ENCODE peak calls at places on chromosomes 3 and 15, in five cellular contexts. L, S, Y, U and R are unnamed samples.

GRCh38 chr15:101436526-101436925 is 53.0 kb downstream of the PCSK6 start:
- DNase-seq in L (no peak), S (no peak), Y (no peak), U (no peak), R (no peak)

GRCh38 chr15:36332301-36332700 is 247.1 kb upstream of the CDIN1 start:
- DNase-seq in L (no peak), S (no peak), Y (no peak), U (no peak), R (no peak)

GRCh38 chr3:115788921-115789470 is 165.7 kb downstream of the GAP43 start:
- DNase-seq in L (no peak), S (peak), Y (no peak), U (no peak), R (no peak)

GRCh38 chr15:23401627-23402026 is 45.4 kb downstream of the GOLGA6L2 start:
- DNase-seq in L (no peak), S (no peak), Y (no peak), U (no peak), R (no peak)

GRCh38 chr15:92719024-92719423 is 63.4 kb upstream of the FAM174B start:
- DNase-seq in L (no peak), S (no peak), Y (no peak), U (no peak), R (no peak)

GRCh38 chr3:136543385-136543784 is 208.8 kb downstream of the STAG1 start:
- DNase-seq in L (no peak), S (no peak), Y (no peak), U (no peak), R (no peak)

GRCh38 chr3:10437272-10437994 is 68.0 kb downstream of the ATP2B2 start:
- DNase-seq in L (no peak), S (no peak), Y (no peak), U (peak), R (no peak)

GRCh38 chr3:175941352-175941751 is 1082.2 kb downstream of the NAALADL2 start:
- DNase-seq in L (peak), S (no peak), Y (no peak), U (no peak), R (peak)

GRCh38 chr3:50272911-50273688 is 4.2 kb downstream of the SEMA3B start:
- DNase-seq in L (peak), S (peak), Y (no peak), U (peak), R (peak)

DNA sequence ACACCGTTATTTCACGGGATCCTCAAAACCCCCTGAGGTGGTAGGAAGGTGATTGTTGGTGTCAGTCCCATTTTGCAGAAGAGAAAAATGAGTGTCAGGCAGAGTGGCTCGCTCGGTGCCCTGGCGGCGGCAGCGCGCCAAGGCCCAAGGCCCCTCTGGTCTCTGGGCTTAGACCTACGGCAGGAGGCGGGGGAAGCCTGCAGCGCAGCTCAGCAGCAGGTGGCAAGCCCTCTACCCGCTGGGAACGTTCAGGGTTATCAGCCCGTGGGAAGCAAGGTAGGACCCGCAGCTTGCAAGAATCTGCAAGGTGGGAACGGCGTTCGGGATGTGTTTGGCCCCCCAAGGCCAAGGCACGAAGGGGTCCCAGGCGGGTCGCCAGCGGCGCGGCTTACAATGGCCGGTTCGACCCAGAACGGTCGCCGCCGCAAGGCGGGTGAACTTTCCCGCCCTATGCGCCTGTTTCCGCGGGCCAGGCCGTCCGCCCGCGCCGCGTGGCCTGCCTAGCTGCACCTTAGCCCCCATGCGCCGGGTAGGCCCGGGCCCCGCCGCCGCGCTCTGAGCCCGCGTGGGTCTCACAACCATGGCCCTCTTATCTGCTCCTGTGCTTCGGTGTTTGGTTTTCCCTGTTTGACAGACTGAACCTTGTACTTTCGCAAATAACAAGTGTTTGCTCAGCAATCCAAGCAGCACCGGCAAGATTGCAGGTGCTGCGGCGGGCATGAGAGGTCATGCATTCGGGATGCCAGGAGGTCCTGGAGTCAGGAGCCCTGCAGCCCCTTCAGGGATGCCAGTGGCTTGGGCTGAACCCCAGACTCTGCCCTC is 39.7 kb downstream of the CCNL1 start:
- DNase-seq in L (no peak), S (peak), Y (no peak), U (no peak), R (no peak)
- TF ChIP-seq SUZ12 in L (no peak), S (no peak), Y (no peak), U (no peak), R (no peak)

GRCh38 chr3:64464955-64465354 is 222.8 kb downstream of the ADAMTS9 start:
- DNase-seq in L (no peak), S (no peak), Y (no peak), U (no peak), R (no peak)

GRCh38 chr3:64460877-64461276 is 226.9 kb downstream of the ADAMTS9 start:
- DNase-seq in L (no peak), S (no peak), Y (no peak), U (no peak), R (no peak)

GRCh38 chr3:64463981-64464380 is 223.8 kb downstream of the ADAMTS9 start:
- DNase-seq in L (no peak), S (no peak), Y (no peak), U (no peak), R (no peak)

GRCh38 chr3:64459711-64460110 is 228.1 kb downstream of the ADAMTS9 start:
- DNase-seq in L (no peak), S (no peak), Y (no peak), U (no peak), R (no peak)

DNA sequence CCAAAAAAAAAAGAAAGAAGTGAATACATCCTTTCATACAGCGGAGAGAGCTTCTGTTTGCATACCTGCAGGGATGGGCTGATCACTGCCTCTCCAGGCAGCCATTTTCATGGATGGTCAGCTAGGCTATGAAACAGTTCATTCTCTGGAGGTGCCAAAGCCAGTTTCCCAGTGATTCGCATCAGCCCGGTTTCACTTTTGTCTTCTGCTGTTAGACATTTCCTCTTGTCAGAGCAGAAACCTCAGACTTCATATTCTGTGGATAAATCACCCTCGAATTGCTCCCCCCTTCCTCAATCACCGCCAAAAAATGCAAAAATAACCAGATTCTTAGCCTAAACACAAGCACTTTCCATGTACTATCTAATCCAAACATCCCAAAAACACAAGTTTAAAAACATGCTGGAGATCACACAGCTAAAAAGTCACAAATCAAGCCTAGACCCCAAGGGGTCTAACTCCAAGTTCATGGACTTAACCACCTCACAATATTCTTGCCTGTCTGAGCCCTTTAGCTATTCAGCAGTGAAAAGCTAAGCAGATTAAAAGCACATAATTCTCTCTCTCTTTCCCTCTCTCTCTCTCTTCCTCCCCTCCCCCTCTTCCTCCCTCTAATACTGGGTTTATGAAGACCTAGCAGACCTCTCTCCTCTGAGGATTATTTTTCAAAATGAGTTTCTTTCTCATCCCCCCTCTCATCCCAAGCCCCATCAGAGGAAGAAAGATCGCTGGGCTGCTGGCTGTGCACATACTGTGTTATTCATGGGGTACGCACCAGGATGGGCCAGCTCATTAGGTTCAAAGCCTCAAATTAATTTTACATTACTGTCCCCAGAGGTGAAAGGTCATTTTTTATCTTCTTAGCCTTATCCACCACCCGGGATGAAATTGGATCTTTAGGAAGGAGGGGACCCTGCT is 225.3 kb downstream of the ADAMTS9 start:
- DNase-seq in L (no peak), S (no peak), Y (no peak), U (no peak), R (no peak)
- TF ChIP-seq SUZ12 in L (no peak), S (no peak), Y (no peak), U (no peak), R (no peak)

DNA sequence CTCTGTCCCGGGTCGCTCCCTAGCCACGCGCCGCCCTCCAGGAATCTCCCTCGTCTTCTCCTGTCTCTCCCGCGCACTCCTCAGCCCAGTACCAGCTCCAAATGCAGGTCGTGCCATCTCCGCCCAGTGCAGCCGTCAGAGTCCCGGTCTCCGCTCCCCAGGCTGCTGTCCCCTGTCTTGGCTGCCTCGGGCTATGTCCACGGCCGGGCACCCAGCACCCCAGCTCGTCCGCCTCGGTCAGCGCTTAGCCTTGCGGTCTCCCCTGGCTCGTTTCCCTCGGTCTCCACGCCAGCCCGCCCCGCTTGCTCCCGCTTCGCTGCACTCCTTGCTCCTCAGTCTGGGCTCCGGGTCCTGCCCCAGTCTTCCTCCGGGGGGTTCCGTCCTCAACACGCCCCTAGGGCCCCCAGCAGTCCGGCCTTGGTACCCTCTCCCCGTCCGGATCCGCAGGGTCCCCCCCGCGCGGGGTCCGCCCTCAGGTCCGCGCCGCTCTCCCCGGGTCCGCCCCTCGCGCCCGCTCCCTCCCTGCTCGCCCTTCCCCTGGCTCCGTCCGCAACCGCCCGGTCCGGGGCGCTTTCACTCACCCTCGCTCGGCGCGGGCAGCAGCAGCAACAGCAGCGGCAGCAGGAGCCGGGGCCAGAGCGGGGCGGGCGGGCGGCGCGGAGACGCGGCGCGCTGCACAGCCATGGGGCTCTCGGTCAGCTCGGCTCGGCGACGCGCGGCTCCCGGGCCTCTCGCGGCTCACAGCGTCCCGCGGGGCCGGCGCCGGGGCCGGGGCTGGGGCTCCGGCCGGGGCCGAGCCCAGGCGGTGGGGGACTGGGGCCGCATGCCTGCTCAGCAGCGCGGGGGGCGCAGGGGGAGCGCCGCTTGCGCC is 462 bp downstream of the IGDCC3 start:
- DNase-seq in L (peak), S (no peak), Y (no peak), U (no peak), R (no peak)
- TF ChIP-seq SUZ12 in L (no peak), S (no peak), Y (peak), U (peak), R (no peak)

GRCh38 chr15:67013696-67014095 is 51.7 kb upstream of the SMAD3 start:
- DNase-seq in L (no peak), S (no peak), Y (no peak), U (no peak), R (peak)
- TF ChIP-seq SUZ12 in L (no peak), S (no peak), Y (no peak), U (no peak), R (no peak)

GRCh38 chr3:193771011-193771697 is 178.1 kb downstream of the OPA1 start:
- DNase-seq in L (no peak), S (no peak), Y (no peak), U (no peak), R (no peak)
- TF ChIP-seq SUZ12 in L (no peak), S (no peak), Y (no peak), U (no peak), R (no peak)

GRCh38 chr15:28033443-28033842 is 65.7 kb downstream of the OCA2 start:
- DNase-seq in L (no peak), S (no peak), Y (no peak), U (no peak), R (no peak)
- TF ChIP-seq SUZ12 in L (no peak), S (no peak), Y (no peak), U (no peak), R (no peak)